ENCODE peak calls at places on chromosomes 16 and 17, in four cellular contexts. B is EL, V is globus pallidus, E is epithelial cell of prostate. Z is an unnamed sample.

GRCh38 chr17:42817866-42818265 is 6.2 kb downstream of the BECN1 start:
- DNase-seq in B (peak; percentile 77), V (no peak), E (peak; percentile 36), Z (no peak)

GRCh38 chr17:78276499-78276898 is 45.1 kb downstream of the TMEM235 start:
- DNase-seq in B (no peak), V (no peak), E (no peak), Z (no peak)

GRCh38 chr16:1108299-1109252 is 12.5 kb upstream of the C1QTNF8 start:
- DNase-seq in B (no peak), V (no peak), E (no peak), Z (no peak)

GRCh38 chr16:11495066-11495407 is 91.7 kb downstream of the LITAF start:
- DNase-seq in B (no peak), V (no peak), E (no peak), Z (no peak)

GRCh38 chr16:29154676-29155121 is 169.8 kb downstream of the LAT start:
- DNase-seq in B (no peak), V (no peak), E (no peak), Z (no peak)

GRCh38 chr16:50114357-50115129 is 38.6 kb upstream of the TENT4B start:
- DNase-seq in B (no peak), V (no peak), E (no peak), Z (no peak)

GRCh38 chr16:4654387-4654901 is 29.8 kb downstream of the MGRN1 start:
- DNase-seq in B (no peak), V (no peak), E (no peak), Z (no peak)

GRCh38 chr16:66171578-66171977 is 194.9 kb upstream of the CDH5 start:
- DNase-seq in B (no peak), V (no peak), E (no peak), Z (no peak)

GRCh38 chr17:34726536-34727384 is 147.4 kb downstream of the TMEM132E start:
- DNase-seq in B (no peak), V (no peak), E (no peak), Z (no peak)

GRCh38 chr16:11672206-11673090 is 4.2 kb downstream of the SNN start:
- DNase-seq in B (no peak), V (no peak), E (no peak), Z (peak; percentile 52)

GRCh38 chr17:39765159-39765558 is 27.4 kb downstream of the GRB7 start:
- DNase-seq in B (no peak), V (no peak), E (no peak), Z (no peak)

GRCh38 chr17:34582185-34582900 is 3.0 kb downstream of the TMEM132E start:
- DNase-seq in B (no peak), V (no peak), E (no peak), Z (no peak)

GRCh38 chr17:34981538-34982241 is 1.4 kb downstream of the LIG3 start:
- DNase-seq in B (peak; percentile 29), V (no peak), E (no peak), Z (no peak)

GRCh38 chr16:48408688-48409087 is 23.5 kb upstream of the SIAH1 start:
- DNase-seq in B (peak; percentile 76), V (no peak), E (no peak), Z (no peak)

GRCh38 chr17:32269377-32269776 is 3.7 kb downstream of the RHBDL3 start:
- DNase-seq in B (no peak), V (no peak), E (no peak), Z (no peak)

GRCh38 chr16:81315271-81316175 is 761 bp downstream of the GAN start:
- DNase-seq in B (peak; percentile 63), V (no peak), E (no peak), Z (peak; percentile 64)

GRCh38 chr17:42985225-42985624 is 4.9 kb downstream of the RUNDC1 start:
- DNase-seq in B (no peak), V (peak; percentile 39), E (no peak), Z (peak; percentile 69)

GRCh38 chr16:64865037-64865696 is 256.7 kb downstream of the CDH11 start:
- DNase-seq in B (peak; percentile 7), V (no peak), E (no peak), Z (no peak)

GRCh38 chr17:81631482-81631881 is 5.4 kb downstream of the NPLOC4 start:
- DNase-seq in B (no peak), V (no peak), E (no peak), Z (no peak)

GRCh38 chr16:56879276-56879675 is 14.3 kb downstream of the SLC12A3 start:
- DNase-seq in B (no peak), V (no peak), E (no peak), Z (no peak)

GRCh38 chr16:46736695-46737094 is 11.4 kb downstream of the MYLK3 start:
- DNase-seq in B (peak; percentile 13), V (no peak), E (no peak), Z (no peak)

GRCh38 chr17:4560837-4561241 is 462 bp upstream of the GGT6 start:
- DNase-seq in B (no peak), V (no peak), E (no peak), Z (no peak)

GRCh38 chr17:77891602-77892001 is 66.9 kb upstream of the TNRC6C start:
- DNase-seq in B (no peak), V (no peak), E (no peak), Z (no peak)

GRCh38 chr16:61042736-61043135 is 993.5 kb downstream of the CDH8 start:
- DNase-seq in B (no peak), V (no peak), E (no peak), Z (no peak)

Z was measured in GM10248.